ENCODE peak calls at places on chromosomes 4 and X, in six cellular contexts. Q is neural progenitor cell, F is body of pancreas, V is lower leg skin, N is endodermal cell, W is neuronal stem cell. T is an unnamed sample.

GRCh38 chr4:140857111-140857510 is 100.9 kb upstream of the TBC1D9 start:
- DNase-seq in Q (no peak), F (no peak), N (no peak), W (no peak), V (no peak), T (no peak)

GRCh38 chr4:89995006-89995405 is 100.4 kb downstream of the MMRN1 start:
- DNase-seq in F (no peak), N (no peak), Q (no peak), V (no peak), W (no peak), T (no peak)

GRCh38 chr4:153079824-153080486 is 124.3 kb upstream of the TRIM2 start:
- DNase-seq in W (no peak), V (peak; percentile 59), F (no peak), N (no peak), Q (no peak), T (no peak)

GRCh38 chrX:7448123-7448522 is 300.2 kb upstream of the PUDP start:
- DNase-seq in Q (no peak), N (no peak), W (no peak), V (no peak), F (no peak), T (no peak)

GRCh38 chr4:56400560-56400959 is 13.3 kb upstream of the AASDH start:
- DNase-seq in N (no peak), W (no peak), F (no peak), Q (no peak), V (no peak), T (no peak)

GRCh38 chr4:6620891-6621555 is 19.5 kb upstream of the MRFAP1 start:
- DNase-seq in W (no peak), F (no peak), N (no peak), Q (no peak), V (no peak), T (no peak)

GRCh38 chr4:64890131-64890710 is 481.0 kb upstream of the TECRL start:
- DNase-seq in Q (no peak), V (no peak), N (no peak), F (no peak), W (no peak), T (no peak)

GRCh38 chr4:140628016-140628415 is 59.3 kb upstream of the UCP1 start:
- DNase-seq in V (no peak), W (no peak), Q (no peak), N (no peak), F (no peak), T (no peak)

GRCh38 chrX:22186165-22186564 is 86.5 kb upstream of the CBLL2 start:
- DNase-seq in F (no peak), Q (no peak), V (no peak), W (no peak), N (no peak), T (no peak)

GRCh38 chrX:94058728-94059382 is 384.8 kb downstream of the FAM133A start:
- DNase-seq in V (no peak), W (peak; percentile 1), F (peak; percentile 38), Q (peak; percentile 64), N (peak; percentile 71), T (no peak)

GRCh38 chrX:18683027-18683426 is 11.1 kb upstream of the RS1 start:
- DNase-seq in N (no peak), Q (no peak), F (no peak), V (no peak), W (no peak), T (no peak)

GRCh38 chr4:37882665-37883296 is 8.1 kb upstream of the TBC1D1 start:
- DNase-seq in F (no peak), W (no peak), Q (peak; percentile 17), N (no peak), V (no peak), T (no peak)

GRCh38 chrX:132957211-132958085 is 981 bp downstream of the HS6ST2 start:
- DNase-seq in N (no peak), F (peak; percentile 26), W (peak; percentile 66), V (no peak), Q (peak; percentile 80), T (no peak)

GRCh38 chr4:55184600-55185523 is 59.5 kb upstream of the KDR start:
- DNase-seq in V (no peak), N (peak; percentile 86), F (peak; percentile 21), Q (no peak), W (no peak), T (peak; percentile 75)

GRCh38 chr4:160887668-160888067 is 1276.1 kb downstream of the FSTL5 start:
- DNase-seq in N (no peak), Q (no peak), W (no peak), V (no peak), F (no peak), T (no peak)

GRCh38 chrX:13669246-13669689 is 16.3 kb downstream of the TCEANC start:
- DNase-seq in F (peak; percentile 92), V (no peak), W (no peak), Q (no peak), N (no peak), T (peak; percentile 93)

GRCh38 chr4:168677063-168677462 is 180.2 kb downstream of the PALLD start:
- DNase-seq in Q (no peak), V (no peak), F (no peak), W (no peak), N (no peak), T (no peak)

GRCh38 chr4:185730849-185731608 is 81.0 kb downstream of the SORBS2 start:
- DNase-seq in F (no peak), W (no peak), Q (no peak), V (no peak), N (no peak), T (peak; percentile 51)

GRCh38 chr4:109067509-109068205 is 234.8 kb downstream of the COL25A1 start:
- DNase-seq in F (peak; percentile 24), V (peak; percentile 86), Q (no peak), W (no peak), N (no peak), T (peak; percentile 94)

GRCh38 chr4:27775156-27775555 is 914.5 kb downstream of the STIM2 start:
- DNase-seq in F (no peak), N (no peak), V (no peak), W (no peak), Q (peak; percentile 15), T (no peak)

GRCh38 chrX:3713225-3713936 is at the start of gene PRKX:
- DNase-seq in V (peak; percentile 91), F (peak; percentile 45), W (no peak), Q (peak; percentile 76), N (peak; percentile 87), T (no peak)

GRCh38 chr4:126604273-126604867 is 1028.4 kb upstream of the INTU start:
- DNase-seq in W (peak; percentile 17), Q (peak; percentile 57), F (no peak), V (no peak), N (no peak), T (no peak)

GRCh38 chr4:14345356-14345775 is 656.9 kb upstream of the CPEB2 start:
- DNase-seq in N (no peak), W (no peak), V (no peak), Q (no peak), F (no peak), T (peak; percentile 32)

GRCh38 chr4:40828661-40829060 is 78.9 kb downstream of the NSUN7 start:
- DNase-seq in F (no peak), V (peak; percentile 58), N (no peak), Q (no peak), W (no peak), T (no peak)

GRCh38 chr4:40827774-40828173 is 78.0 kb downstream of the NSUN7 start:
- DNase-seq in N (no peak), V (no peak), Q (no peak), F (no peak), W (no peak), T (no peak)

GRCh38 chr4:40822781-40823180 is 73.0 kb downstream of the NSUN7 start:
- DNase-seq in W (no peak), Q (no peak), N (no peak), V (no peak), F (no peak), T (no peak)

GRCh38 chr4:40826821-40827220 is 77.1 kb downstream of the NSUN7 start:
- DNase-seq in Q (no peak), V (no peak), F (no peak), W (no peak), N (no peak), T (no peak)

DNA sequence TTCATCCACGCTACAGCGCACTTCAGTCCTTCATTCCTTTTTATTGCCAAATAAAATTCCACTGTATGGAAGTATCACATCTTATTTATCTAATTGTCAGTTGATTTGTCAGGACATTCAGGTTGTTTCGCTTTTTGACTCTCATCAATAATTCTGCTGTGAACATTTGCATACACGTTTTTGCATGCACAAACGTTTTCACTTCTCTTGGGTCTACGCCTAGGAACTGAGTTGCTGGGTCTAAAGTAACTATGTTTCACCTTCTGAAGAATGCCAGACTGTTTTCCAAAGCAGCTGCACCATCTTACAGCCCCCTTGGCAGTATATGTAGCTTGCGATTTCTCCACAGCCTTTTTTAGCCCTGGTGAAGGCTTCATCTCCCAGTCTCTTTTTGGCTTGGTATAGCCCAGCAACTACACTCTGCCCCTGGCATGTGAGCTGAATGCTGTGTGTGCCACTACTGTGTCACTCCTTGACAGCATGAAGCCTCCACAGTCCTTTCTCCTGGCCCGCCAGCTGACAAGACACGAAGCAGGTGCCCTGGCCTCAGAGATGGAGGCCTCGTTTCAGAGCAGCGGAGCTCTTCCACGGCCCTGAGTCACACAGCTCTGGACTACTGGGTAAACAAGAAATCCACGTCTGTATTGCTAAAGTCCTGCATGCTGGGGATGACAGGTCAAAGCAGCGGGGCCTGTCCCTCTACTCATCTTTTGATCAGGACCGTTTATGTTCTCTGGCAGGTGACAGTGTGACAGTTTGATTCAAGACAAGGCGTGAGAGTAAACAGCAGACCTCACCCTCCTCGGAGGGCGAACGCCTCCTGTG is 75.5 kb downstream of the NSUN7 start:
- DNase-seq in W (no peak), F (no peak), N (peak; percentile 7), Q (no peak), V (peak; percentile 68), T (no peak)
- H3K4me3 ChIP-seq in W (no peak overlapping the region), F (no peak overlapping the region), N (no peak overlapping the region), Q (no peak overlapping the region), V (no peak overlapping the region), T (no peak overlapping the region)

GRCh38 chrX:1466232-1466661 is 13.5 kb upstream of the ASMTL start:
- DNase-seq in Q (no peak), N (peak; percentile 34), F (no peak), V (peak; percentile 82), W (no peak), T (no peak)
- H3K4me3 ChIP-seq in Q (no peak overlapping the region), N (no peak overlapping the region), F (no peak overlapping the region), V (no peak overlapping the region), W (no peak overlapping the region), T (no peak overlapping the region)

GRCh38 chr4:99651370-99651769 is 6.3 kb downstream of the C4orf54 start:
- DNase-seq in W (no peak), V (peak; percentile 84), F (no peak), N (no peak), Q (no peak), T (no peak)

GRCh38 chr4:99651811-99652545 is 5.7 kb downstream of the C4orf54 start:
- DNase-seq in W (no peak), V (peak; percentile 84), Q (no peak), N (no peak), F (no peak), T (no peak)

GRCh38 chr4:99649208-99649607 is 8.4 kb downstream of the C4orf54 start:
- DNase-seq in V (no peak), F (no peak), Q (no peak), W (no peak), N (no peak), T (no peak)

GRCh38 chr4:99648321-99648720 is 9.3 kb downstream of the C4orf54 start:
- DNase-seq in F (no peak), W (no peak), N (no peak), V (no peak), Q (peak; percentile 19), T (no peak)

GRCh38 chr4:99649778-99650177 is 7.8 kb downstream of the C4orf54 start:
- DNase-seq in N (no peak), Q (no peak), F (no peak), W (no peak), V (no peak), T (no peak)
- H3K4me3 ChIP-seq in N (no peak overlapping the region), Q (no peak overlapping the region), F (no peak overlapping the region), W (no peak overlapping the region), V (no peak overlapping the region), T (no peak overlapping the region)

GRCh38 chrX:11759461-11760311 is 1.6 kb downstream of the MSL3 start:
- DNase-seq in V (peak; percentile 93), F (peak; percentile 85), Q (peak; percentile 90), W (peak; percentile 70), N (peak; percentile 88), T (peak; percentile 78)
- H3K4me3 ChIP-seq in V (no peak overlapping the region), F (no peak overlapping the region), Q (peak overlapping the region; percentile 74), W (no peak overlapping the region), N (peak overlapping the region; percentile 92), T (peak overlapping the region; percentile 79)